ENCODE peak calls at places on chromosomes 12 and 14, in six cellular contexts. O is HepG2, N is IMR-90, G is A549, J is K562, Z is GM12878. T is an unnamed sample.

GRCh38 chr12:118164798-118165486 is 29.0 kb downstream of the PEBP1 start:
- DNase-seq in O (peak; percentile 10), N (peak; percentile 33), G (peak; percentile 48), J (peak; percentile 14), Z (no peak), T (peak; percentile 50)

GRCh38 chr14:65528069-65528468 is 115.5 kb downstream of the FUT8 start:
- DNase-seq in O (no peak), N (no peak), G (no peak), J (no peak), Z (no peak), T (no peak)

GRCh38 chr12:25376392-25376791 is 125.7 kb upstream of the KRAS start:
- DNase-seq in O (no peak), N (no peak), G (no peak), J (no peak), Z (no peak), T (no peak)

GRCh38 chr12:7066596-7066995 is 6.1 kb downstream of the C1S start:
- DNase-seq in O (no peak), N (no peak), G (no peak), J (no peak), Z (no peak), T (no peak)

GRCh38 chr12:6180300-6181051 is 19.7 kb upstream of the CD9 start:
- DNase-seq in O (peak; percentile 76), N (peak; percentile 86), G (peak; percentile 43), J (no peak), Z (no peak), T (no peak)

GRCh38 chr12:90280564-90281058 is 572.0 kb upstream of the ATP2B1 start:
- DNase-seq in O (no peak), N (no peak), G (no peak), J (no peak), Z (peak; percentile 52), T (no peak)

GRCh38 chr12:122422769-122423257 is 344 bp upstream of the CLIP1 start:
- DNase-seq in O (peak; percentile 49), N (peak; percentile 54), G (peak; percentile 76), J (peak; percentile 73), Z (no peak), T (no peak)

GRCh38 chr14:66206554-66206953 is 279.6 kb upstream of the CCDC196 start:
- DNase-seq in O (no peak), N (no peak), G (no peak), J (peak; percentile 5), Z (no peak), T (no peak)

GRCh38 chr12:111434680-111435338 is 29.1 kb downstream of the SH2B3 start:
- DNase-seq in O (no peak), N (peak; percentile 62), G (no peak), J (no peak), Z (peak; percentile 84), T (no peak)

GRCh38 chr14:69263364-69263763 is 3.4 kb downstream of the GALNT16 start:
- DNase-seq in O (no peak), N (peak; percentile 93), G (no peak), J (no peak), Z (no peak), T (no peak)

GRCh38 chr12:3073438-3074255 is 3.5 kb upstream of the TSPAN9 start:
- DNase-seq in O (peak; percentile 71), N (peak; percentile 92), G (peak; percentile 89), J (peak; percentile 81), Z (peak; percentile 37), T (peak; percentile 88)

GRCh38 chr12:65881965-65882413 is 57.7 kb downstream of the HMGA2 start:
- DNase-seq in O (no peak), N (peak; percentile 38), G (no peak), J (peak; percentile 5), Z (no peak), T (no peak)

GRCh38 chr12:116551952-116552749 is 7.0 kb upstream of the MAP1LC3B2 start:
- DNase-seq in O (no peak), N (peak; percentile 86), G (no peak), J (peak; percentile 60), Z (no peak), T (no peak)

GRCh38 chr14:54440037-54440436 is 1.1 kb downstream of the CNIH1 start:
- DNase-seq in O (no peak), N (peak; percentile 36), G (no peak), J (peak; percentile 3), Z (no peak), T (no peak)

GRCh38 chr14:92472860-92473259 is 40.7 kb upstream of the RIN3 start:
- DNase-seq in O (no peak), N (no peak), G (no peak), J (no peak), Z (no peak), T (no peak)

GRCh38 chr14:24079521-24080141 is 8.3 kb downstream of the CPNE6 start:
- DNase-seq in O (no peak), N (no peak), G (no peak), J (peak; percentile 10), Z (no peak), T (no peak)

GRCh38 chr14:69059658-69060648 is 80.9 kb upstream of the ACTN1 start:
- DNase-seq in O (no peak), N (peak; percentile 99), G (peak; percentile 81), J (no peak), Z (no peak), T (no peak)

GRCh38 chr12:73798523-73798922 is 739.1 kb upstream of the ATXN7L3B start:
- DNase-seq in O (no peak), N (no peak), G (no peak), J (no peak), Z (no peak), T (no peak)

GRCh38 chr14:56247495-56248087 is 129.4 kb downstream of the PELI2 start:
- DNase-seq in O (peak; percentile 12), N (peak; percentile 31), G (peak; percentile 19), J (peak; percentile 5), Z (no peak), T (no peak)

GRCh38 chr12:41932470-41932991 is 212.1 kb downstream of the GXYLT1 start:
- DNase-seq in O (no peak), N (no peak), G (no peak), J (peak; percentile 36), Z (no peak), T (peak; percentile 65)

GRCh38 chr12:78726854-78727253 is 137.7 kb upstream of the SYT1 start:
- DNase-seq in O (no peak), N (no peak), G (no peak), J (no peak), Z (no peak), T (no peak)

GRCh38 chr12:22658214-22658613 is 33.2 kb downstream of the ETNK1 start:
- DNase-seq in O (no peak), N (peak; percentile 92), G (peak; percentile 45), J (no peak), Z (no peak), T (no peak)

GRCh38 chr14:69535230-69535848 is 39.3 kb downstream of the CCDC177 start:
- DNase-seq in O (peak; percentile 37), N (peak; percentile 50), G (peak; percentile 58), J (peak; percentile 28), Z (no peak), T (peak; percentile 87)

GRCh38 chr14:99324291-99324690 is 52.3 kb upstream of the BCL11B start:
- DNase-seq in O (no peak), N (no peak), G (no peak), J (no peak), Z (no peak), T (no peak)

GRCh38 chr14:83632375-83632774 is 1897.6 kb upstream of the FLRT2 start:
- DNase-seq in O (no peak), N (no peak), G (no peak), J (no peak), Z (no peak), T (no peak)

GRCh38 chr14:100334904-100335303 is 11.8 kb downstream of the SLC25A47 start:
- DNase-seq in O (no peak), N (no peak), G (no peak), J (no peak), Z (no peak), T (no peak)

GRCh38 chr14:75258079-75258802 is 20.4 kb upstream of the FOS start:
- DNase-seq in O (no peak), N (peak; percentile 59), G (no peak), J (no peak), Z (no peak), T (no peak)
- TF ChIP-seq BHLHE40 in O (no peak), N (no peak), G (no peak), J (no peak), Z (no peak), T (no peak)

GRCh38 chr14:91116913-91117588 is 3.2 kb downstream of the DGLUCY start:
- DNase-seq in O (no peak), N (no peak), G (no peak), J (peak; percentile 15), Z (no peak), T (no peak)

GRCh38 chr14:91115986-91116385 is 2.1 kb downstream of the DGLUCY start:
- DNase-seq in O (no peak), N (peak; percentile 30), G (no peak), J (no peak), Z (no peak), T (no peak)

GRCh38 chr14:91113829-91114078 is at the start of gene DGLUCY:
- DNase-seq in O (no peak), N (peak; percentile 75), G (peak; percentile 68), J (peak; percentile 78), Z (no peak), T (peak; percentile 82)

GRCh38 chr14:91112172-91112571 is 1.7 kb upstream of the DGLUCY start:
- DNase-seq in O (no peak), N (no peak), G (no peak), J (no peak), Z (no peak), T (no peak)

DNA sequence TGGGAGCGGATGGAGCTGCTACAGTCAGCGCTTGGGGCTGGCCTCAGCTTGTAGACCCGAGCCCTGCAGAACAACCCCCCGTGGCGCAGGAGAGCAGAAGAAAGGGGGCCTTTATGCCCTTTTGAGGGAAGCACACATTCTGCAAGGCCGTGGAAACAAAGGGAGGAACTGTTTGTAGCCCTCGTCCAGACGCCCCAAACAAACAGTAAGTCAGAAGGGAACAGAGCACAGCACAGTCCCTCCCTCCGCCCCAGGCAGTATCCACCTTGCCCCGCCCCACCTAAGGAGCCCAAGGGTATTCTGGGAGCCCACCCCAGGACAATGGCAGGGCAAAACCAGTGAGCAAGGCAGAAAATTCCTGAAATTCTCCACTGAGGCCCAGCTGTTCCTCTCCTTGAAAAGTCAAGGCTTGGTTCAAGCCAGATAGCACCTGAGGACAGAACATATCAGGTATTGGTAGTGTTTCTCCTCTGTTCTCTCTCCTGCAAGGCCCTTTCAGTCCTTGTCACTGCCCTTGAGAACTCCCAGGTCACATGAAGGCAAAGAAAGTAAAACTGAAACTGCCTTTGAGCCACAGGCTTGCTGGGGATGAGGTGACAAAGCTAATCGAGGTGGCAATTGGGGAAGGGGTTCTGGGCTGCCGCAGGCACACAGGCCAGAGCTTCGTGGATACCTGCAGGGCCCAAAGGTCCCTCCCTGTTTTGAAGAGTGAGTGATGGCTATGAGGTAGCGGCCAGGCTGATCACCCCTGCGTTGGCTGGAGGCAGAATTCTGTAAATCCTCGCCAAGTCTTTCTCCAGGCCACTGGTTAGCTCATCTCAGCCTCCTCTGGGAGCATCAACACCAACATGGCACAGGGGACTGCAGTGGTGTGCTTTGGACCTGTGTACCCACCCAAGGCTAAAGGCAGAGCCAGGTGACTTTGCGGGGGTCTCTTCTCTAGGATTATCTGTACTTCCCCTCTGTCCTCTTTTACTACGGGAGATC is 499 bp downstream of the DGLUCY start:
- DNase-seq in O (peak; percentile 79), N (peak; percentile 43), G (no peak), J (peak; percentile 74), Z (peak; percentile 86), T (no peak)
- TF ChIP-seq BHLHE40 in O (peak; percentile 77), N (no peak), G (no peak), J (peak; percentile 92), Z (peak; percentile 92), T (no peak)

GRCh38 chr12:113101751-113102150 is 33.8 kb downstream of the RASAL1 start:
- DNase-seq in O (no peak), N (no peak), G (no peak), J (no peak), Z (no peak), T (no peak)
- TF ChIP-seq BHLHE40 in O (no peak), N (no peak), G (no peak), J (no peak), Z (no peak), T (no peak)

GRCh38 chr12:43957732-43958131 is 121.9 kb downstream of the TMEM117 start:
- DNase-seq in O (peak; percentile 49), N (peak; percentile 67), G (peak; percentile 48), J (peak; percentile 44), Z (peak; percentile 28), T (peak; percentile 46)
- TF ChIP-seq BHLHE40 in O (no peak), N (no peak), G (no peak), J (no peak), Z (no peak), T (no peak)